ENCODE peak calls at places on chromosomes 2 and 18, in seven cellular contexts. P is Panc1, M is PC-3, D is uterus, A is substantia nigra, W is coronary artery, T is A549. O is an unnamed sample.

GRCh38 chr2:16199882-16200590 is 259.7 kb downstream of the MYCN start:
- DNase-seq in D (no peak), A (no peak), P (no peak), T (no peak), M (no peak), W (no peak), O (no peak)

GRCh38 chr18:5142859-5143258 is 54.2 kb downstream of the AKAIN1 start:
- DNase-seq in M (no peak), A (no peak), W (no peak), T (no peak), P (no peak), D (no peak), O (no peak)

GRCh38 chr2:240629419-240629967 is 4.2 kb downstream of the GPR35 start:
- DNase-seq in W (peak; percentile 68), A (no peak), D (no peak), M (no peak), P (no peak), T (no peak), O (no peak)

GRCh38 chr2:231519975-231520555 is 10.2 kb downstream of the NMUR1 start:
- DNase-seq in W (no peak), D (no peak), M (no peak), P (no peak), A (no peak), T (no peak), O (no peak)

GRCh38 chr2:226079186-226079585 is 679.7 kb downstream of the NYAP2 start:
- DNase-seq in D (no peak), M (peak; percentile 23), A (no peak), T (no peak), W (no peak), P (no peak), O (no peak)

GRCh38 chr2:46925444-46926351 is 10.1 kb upstream of the MCFD2 start:
- DNase-seq in A (no peak), P (no peak), W (no peak), T (no peak), D (no peak), M (peak; percentile 55), O (no peak)

GRCh38 chr18:2570772-2571199 is 519 bp downstream of the METTL4 start:
- DNase-seq in T (peak; percentile 63), A (no peak), M (peak; percentile 61), D (peak; percentile 72), W (peak; percentile 83), P (peak; percentile 17), O (peak; percentile 60)

GRCh38 chr2:225100856-225101294 is 58.6 kb upstream of the DOCK10 start:
- DNase-seq in M (peak; percentile 94), T (peak; percentile 91), A (no peak), P (peak; percentile 39), W (no peak), D (no peak), O (no peak)

GRCh38 chr2:62466501-62466854 is 39.5 kb downstream of the TMEM17 start:
- DNase-seq in A (no peak), T (no peak), P (no peak), W (peak; percentile 63), D (no peak), M (no peak), O (no peak)

GRCh38 chr2:39492095-39492590 is 55.1 kb upstream of the MAP4K3 start:
- DNase-seq in A (no peak), P (peak; percentile 96), D (no peak), T (peak; percentile 80), W (no peak), M (peak; percentile 97), O (no peak)

GRCh38 chr2:20199381-20200270 is 25.3 kb downstream of the SDC1 start:
- DNase-seq in W (no peak), T (no peak), A (no peak), M (no peak), D (no peak), P (no peak), O (no peak)

GRCh38 chr2:196247979-196248286 is 76.6 kb upstream of the STK17B start:
- DNase-seq in W (no peak), T (no peak), D (no peak), A (no peak), M (no peak), P (no peak), O (no peak)

GRCh38 chr2:48874282-48874681 is 118.8 kb upstream of the LHCGR start:
- DNase-seq in D (no peak), M (no peak), W (no peak), T (no peak), A (no peak), P (no peak), O (no peak)

GRCh38 chr18:25349131-25349925 is 2.6 kb downstream of the ZNF521 start:
- DNase-seq in M (no peak), D (peak; percentile 44), W (no peak), A (peak; percentile 38), T (no peak), P (no peak), O (peak; percentile 37)

GRCh38 chr18:6835345-6835744 is 105.8 kb downstream of the ARHGAP28 start:
- DNase-seq in M (peak; percentile 20), P (no peak), T (no peak), D (no peak), W (no peak), A (no peak), O (no peak)

GRCh38 chr2:53129851-53130250 is 637.8 kb upstream of the CHAC2 start:
- DNase-seq in A (no peak), M (peak; percentile 76), T (no peak), D (no peak), P (no peak), W (no peak), O (no peak)

GRCh38 chr2:17615728-17616351 is 75.3 kb downstream of the VSNL1 start:
- DNase-seq in P (no peak), T (no peak), D (no peak), W (no peak), A (no peak), M (peak; percentile 82), O (no peak)

GRCh38 chr18:80184243-80184772 is 63.0 kb downstream of the PARD6G start:
- DNase-seq in T (no peak), A (no peak), P (no peak), W (no peak), M (no peak), D (no peak), O (no peak)

GRCh38 chr2:15591692-15592463 is at the start of gene DDX1:
- DNase-seq in M (peak; percentile 83), A (peak; percentile 82), T (peak; percentile 92), P (no peak), W (peak; percentile 91), D (peak; percentile 65), O (peak; percentile 55)

GRCh38 chr2:128638741-128639477 is 320.2 kb upstream of the HS6ST1 start:
- DNase-seq in W (no peak), M (no peak), T (no peak), A (no peak), P (no peak), D (no peak), O (peak; percentile 22)

GRCh38 chr2:69933254-69933828 is 18.4 kb downstream of the MXD1 start:
- DNase-seq in D (no peak), P (no peak), A (no peak), W (no peak), M (peak; percentile 29), T (no peak), O (no peak)
- H3K27ac ChIP-seq in D (no peak overlapping the region), P (no peak overlapping the region), A (no peak overlapping the region), W (peak overlapping the region; percentile 48), M (peak overlapping the region; percentile 93), T (peak overlapping the region; percentile 72), O (no peak overlapping the region)

DNA sequence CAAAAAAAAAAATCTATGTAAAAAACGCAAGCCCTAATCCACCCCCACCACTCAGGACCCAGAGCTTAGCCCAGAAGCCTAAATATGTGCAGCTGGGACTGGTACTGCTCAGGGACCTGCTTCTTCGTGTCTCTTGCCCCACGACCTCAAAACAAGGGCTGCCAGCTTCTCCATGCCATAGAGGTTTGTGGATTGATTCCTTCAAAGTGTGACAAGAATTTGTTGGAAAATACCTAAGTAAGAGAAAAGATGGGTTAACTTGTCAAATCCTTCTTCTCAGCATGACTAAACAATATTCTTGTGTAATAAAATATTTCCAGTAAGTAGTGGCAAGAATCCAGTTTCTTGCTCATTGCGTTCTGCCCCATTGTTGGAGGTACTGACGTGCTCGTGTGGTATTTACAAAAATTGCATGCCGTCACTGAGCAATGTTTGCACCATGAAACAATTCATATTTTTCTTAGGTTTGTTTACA is 825 bp upstream of the SCYGR1 start:
- DNase-seq in P (peak; percentile 95), T (peak; percentile 99), W (no peak), D (no peak), A (no peak), M (peak; percentile 95), O (no peak)
- H3K27ac ChIP-seq in P (no peak overlapping the region), T (peak overlapping the region; percentile 99), W (no peak overlapping the region), D (no peak overlapping the region), A (no peak overlapping the region), M (peak overlapping the region; percentile 78), O (no peak overlapping the region)

GRCh38 chr2:130814931-130815680 is 21.6 kb upstream of the ARHGEF4 start:
- DNase-seq in M (no peak), D (no peak), A (no peak), P (no peak), W (no peak), T (no peak), O (no peak)
- H3K27ac ChIP-seq in M (no peak overlapping the region), D (no peak overlapping the region), A (no peak overlapping the region), P (no peak overlapping the region), W (no peak overlapping the region), T (no peak overlapping the region), O (no peak overlapping the region)

GRCh38 chr2:85998071-85998991 is 107.4 kb downstream of the POLR1A start:
- DNase-seq in P (no peak), A (no peak), D (peak; percentile 53), T (no peak), M (no peak), W (peak; percentile 86), O (no peak)
- H3K27ac ChIP-seq in P (no peak overlapping the region), A (peak overlapping the region; percentile 49), D (peak overlapping the region; percentile 89), T (no peak overlapping the region), M (no peak overlapping the region), W (peak overlapping the region; percentile 64), O (peak overlapping the region; percentile 63)